ENCODE peak calls at places on chromosome X, in four cellular contexts. O is lung, V is upper lobe of right lung, G is PC-9. Q is an unnamed sample.

GRCh38 chrX:38993500-38993899 is 192.2 kb downstream of the MID1IP1 start:
- DNase-seq in O (no peak), V (no peak), G (no peak), Q (no peak)

GRCh38 chrX:115709039-115709438 is 148.1 kb downstream of the PLS3 start:
- DNase-seq in O (no peak), V (no peak), G (no peak), Q (no peak)

GRCh38 chrX:119682019-119682989 is 10.7 kb downstream of the SEPTIN6 start:
- DNase-seq in O (no peak), V (no peak), G (no peak), Q (no peak)

GRCh38 chrX:80511969-80512760 is 91.9 kb downstream of the TENT5D start:
- DNase-seq in O (no peak), V (no peak), G (no peak), Q (peak)

GRCh38 chrX:83469551-83469950 is 38.5 kb upstream of the POU3F4 start:
- DNase-seq in O (no peak), V (no peak), G (no peak), Q (peak)

GRCh38 chrX:54794004-54794403 is 4.1 kb downstream of the ITIH6 start:
- DNase-seq in O (no peak), V (no peak), G (no peak), Q (no peak)

GRCh38 chrX:1528884-1529203 is 8.1 kb downstream of the P2RY8 start:
- DNase-seq in O (no peak), V (no peak), G (no peak), Q (no peak)

GRCh38 chrX:119067023-119067739 is 5.6 kb upstream of the CT47C1 start:
- DNase-seq in O (peak), V (no peak), G (peak), Q (peak)

GRCh38 chrX:136954930-136955329 is 74.4 kb upstream of the RBMX start:
- DNase-seq in O (no peak), V (no peak), G (no peak), Q (no peak)

GRCh38 chrX:138925330-138925729 is 213.8 kb upstream of the FGF13 start:
- DNase-seq in O (no peak), V (no peak), G (peak), Q (no peak)

GRCh38 chrX:38861489-38861888 is 60.2 kb downstream of the MID1IP1 start:
- DNase-seq in O (no peak), V (no peak), G (no peak), Q (no peak)

GRCh38 chrX:110987292-110987691 is 108.7 kb upstream of the PAK3 start:
- DNase-seq in O (no peak), V (no peak), G (no peak), Q (no peak)

GRCh38 chrX:39859991-39860861 is 237.5 kb downstream of the BCOR start:
- DNase-seq in O (peak), V (no peak), G (no peak), Q (peak)

GRCh38 chrX:22314692-22315091 is 42.0 kb downstream of the CBLL2 start:
- DNase-seq in O (no peak), V (no peak), G (no peak), Q (no peak)

GRCh38 chrX:119272882-119273806 is 37.1 kb downstream of the PGRMC1 start:
- DNase-seq in O (no peak), V (peak), G (no peak), Q (peak)

GRCh38 chrX:141158084-141158483 is 18.8 kb downstream of the LDOC1 start:
- DNase-seq in O (no peak), V (no peak), G (no peak), Q (no peak)

GRCh38 chrX:138710866-138711331 is 618 bp downstream of the FGF13 start:
- DNase-seq in O (no peak), V (peak), G (no peak), Q (no peak)

GRCh38 chrX:133249659-133250058 is 31.5 kb upstream of the TFDP3 start:
- DNase-seq in O (no peak), V (no peak), G (no peak), Q (no peak)
- TF ChIP-seq CTCF in O (no peak), V (no peak), G (peak), Q (no peak)

GRCh38 chrX:19926095-19926494 is 38.7 kb upstream of the SH3KBP1 start:
- DNase-seq in O (no peak), V (no peak), G (no peak), Q (no peak)
- TF ChIP-seq CTCF in O (no peak), V (no peak), G (no peak), Q (no peak)

GRCh38 chrX:19814240-19814639 is 73.2 kb downstream of the SH3KBP1 start:
- DNase-seq in O (no peak), V (no peak), G (no peak), Q (no peak)
- TF ChIP-seq CTCF in O (no peak), V (peak), G (no peak), Q (no peak)

GRCh38 chrX:68719181-68719903 is 71.9 kb downstream of the STARD8 start:
- DNase-seq in O (no peak), V (no peak), G (no peak), Q (no peak)

GRCh38 chrX:68720851-68721250 is 73.4 kb downstream of the STARD8 start:
- DNase-seq in O (no peak), V (no peak), G (no peak), Q (no peak)

GRCh38 chrX:68721546-68721945 is 74.1 kb downstream of the STARD8 start:
- DNase-seq in O (no peak), V (no peak), G (no peak), Q (no peak)

GRCh38 chrX:68718443-68718820 is 71.0 kb downstream of the STARD8 start:
- DNase-seq in O (no peak), V (no peak), G (no peak), Q (no peak)

DNA sequence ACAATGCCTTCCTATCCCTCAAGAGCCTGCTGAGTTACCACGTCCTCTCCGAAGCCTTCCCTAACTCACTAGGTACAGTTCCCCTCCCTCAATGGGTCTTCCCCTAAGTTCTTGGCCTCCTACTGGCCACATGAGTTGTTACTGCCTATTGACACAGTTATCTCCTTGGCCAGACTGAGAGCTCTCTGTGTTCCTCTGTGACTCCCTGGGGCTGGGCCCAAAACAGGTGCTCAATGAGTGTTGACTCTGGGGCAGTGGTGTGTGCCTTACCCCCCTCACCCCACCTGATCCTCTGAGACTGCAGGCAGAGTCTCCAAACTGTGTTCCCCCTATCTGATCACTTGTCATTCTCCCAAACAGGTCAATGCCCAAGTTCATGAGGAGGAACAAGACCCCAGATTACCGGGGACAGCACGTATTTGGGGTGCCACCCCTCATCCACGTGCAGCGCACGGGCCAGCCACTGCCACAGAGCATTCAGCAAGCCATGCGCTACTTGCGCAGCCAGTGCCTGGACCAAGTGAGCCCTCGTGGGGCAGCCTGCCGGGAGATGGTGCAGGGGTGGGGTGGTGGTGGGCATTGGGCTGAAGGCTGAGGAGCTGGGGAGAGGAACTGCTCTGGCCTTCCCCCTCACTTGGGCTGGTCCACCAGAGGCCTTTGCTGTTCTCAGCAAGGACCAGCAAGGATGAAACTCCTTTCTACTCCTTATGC is 72.6 kb downstream of the STARD8 start:
- DNase-seq in O (no peak), V (no peak), G (no peak), Q (no peak)
- TF ChIP-seq CTCF in O (no peak), V (no peak), G (peak), Q (no peak)

GRCh38 chrX:48761674-48762471 is at the start of gene GLOD5:
- DNase-seq in O (peak), V (peak), G (peak), Q (peak)
- TF ChIP-seq CTCF in O (no peak), V (peak), G (peak), Q (peak)

DNA sequence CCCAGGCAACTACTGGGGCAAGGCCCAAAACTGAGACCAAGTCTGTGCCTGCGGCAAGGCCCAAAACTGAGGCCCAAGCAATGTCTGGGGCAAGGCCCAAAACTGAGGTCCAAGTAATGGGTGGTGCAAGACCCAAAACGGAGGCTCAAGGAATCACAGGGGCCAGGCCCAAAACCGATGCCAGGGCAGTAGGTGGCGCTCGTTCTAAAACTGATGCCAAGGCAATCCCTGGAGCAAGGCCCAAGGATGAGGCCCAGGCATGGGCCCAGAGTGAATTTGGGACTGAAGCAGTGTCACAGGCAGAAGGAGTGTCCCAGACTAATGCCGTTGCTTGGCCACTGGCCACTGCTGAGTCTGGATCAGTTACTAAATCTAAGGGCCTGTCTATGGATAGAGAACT is 2.7 kb downstream of the GPRASP2 start:
- DNase-seq in O (no peak), V (no peak), G (no peak), Q (no peak)
- TF ChIP-seq CTCF in O (no peak), V (no peak), G (no peak), Q (no peak)